ENCODE peak calls at places on chromosomes 16 and 17, in four cellular contexts. U is stomach, H is neural crest cell, X is HCT116. K is an unnamed sample.
A peak's percentile ranks its signal among the peaks of the same experiment; 100 is the strongest.

GRCh38 chr16:84514874-84515835 is 10.7 kb upstream of the MEAK7 start:
- DNase-seq in X (no peak), U (peak; percentile 61), H (no peak), K (no peak)

GRCh38 chr17:382644-383533 is 30.3 kb upstream of the RPH3AL start:
- DNase-seq in H (peak; percentile 70), U (no peak), X (no peak), K (no peak)

GRCh38 chr16:69382421-69382820 is 3.4 kb downstream of the TERF2 start:
- DNase-seq in H (no peak), U (no peak), X (no peak), K (no peak)

GRCh38 chr16:28977703-28978641 is 3.4 kb downstream of the SPNS1 start:
- DNase-seq in X (no peak), U (no peak), H (no peak), K (peak; percentile 38)

GRCh38 chr16:13168091-13168572 is 266.7 kb downstream of the SHISA9 start:
- DNase-seq in X (no peak), H (no peak), U (no peak), K (no peak)

GRCh38 chr16:88348377-88349152 is 34.2 kb upstream of the ZNF469 start:
- DNase-seq in U (no peak), H (no peak), X (no peak), K (no peak)

GRCh38 chr16:26365555-26365954 is 673.8 kb downstream of the HS3ST4 start:
- DNase-seq in H (no peak), U (no peak), X (no peak), K (no peak)

GRCh38 chr16:87017388-87018012 is 299.7 kb downstream of the C16orf95 start:
- DNase-seq in X (peak; percentile 80), H (no peak), U (no peak), K (no peak)

GRCh38 chr16:52912565-52913173 is 140.0 kb downstream of the CHD9NB start:
- DNase-seq in X (peak; percentile 55), U (peak; percentile 85), H (peak; percentile 70), K (peak; percentile 61)

GRCh38 chr16:8888951-8889892 is 7.1 kb downstream of the LITAFD start:
- DNase-seq in X (no peak), H (no peak), U (no peak), K (no peak)

GRCh38 chr17:77737442-77738265 is 220.8 kb upstream of the TNRC6C start:
- DNase-seq in X (no peak), U (peak; percentile 16), H (no peak), K (peak; percentile 8)

GRCh38 chr17:78789149-78789662 is 7.1 kb upstream of the CYTH1 start:
- DNase-seq in U (no peak), X (no peak), H (no peak), K (no peak)

GRCh38 chr16:86508947-86509758 is 1.2 kb upstream of the FOXF1 start:
- DNase-seq in X (peak; percentile 32), H (no peak), U (no peak), K (no peak)

GRCh38 chr16:79792952-79793351 is 192.4 kb upstream of the MAF start:
- DNase-seq in X (no peak), H (no peak), U (no peak), K (no peak)

GRCh38 chr16:85720319-85720637 is 30.6 kb downstream of the C16orf74 start:
- DNase-seq in X (no peak), U (peak; percentile 47), H (no peak), K (no peak)

GRCh38 chr16:17271687-17272086 is 199.1 kb downstream of the XYLT1 start:
- DNase-seq in H (no peak), X (no peak), U (peak; percentile 62), K (no peak)

GRCh38 chr17:60598001-60598736 is 1.8 kb upstream of the PPM1D start:
- DNase-seq in U (no peak), H (no peak), X (no peak), K (no peak)

GRCh38 chr17:34171245-34171818 is 83.8 kb upstream of the CCL2 start:
- DNase-seq in H (peak; percentile 59), U (peak; percentile 63), X (peak; percentile 12), K (peak; percentile 45)

GRCh38 chr17:3639981-3640596 is 3.5 kb downstream of the CTNS start:
- DNase-seq in X (no peak), U (peak; percentile 43), H (no peak), K (no peak)

GRCh38 chr17:47693667-47694017 is 319 bp upstream of the TBKBP1 start:
- DNase-seq in H (peak; percentile 52), U (no peak), X (no peak), K (no peak)

GRCh38 chr16:79964104-79964503 is 363.6 kb upstream of the MAF start:
- DNase-seq in X (no peak), H (no peak), U (no peak), K (no peak)

GRCh38 chr17:16273499-16273898 is 56.5 kb downstream of the PIGL start:
- DNase-seq in X (peak; percentile 61), U (no peak), H (no peak), K (no peak)

GRCh38 chr17:71409712-71410111 is 711.1 kb upstream of the SOX9 start:
- DNase-seq in U (no peak), X (no peak), H (no peak), K (no peak)

GRCh38 chr17:30203471-30203981 is 32.0 kb downstream of the SLC6A4 start:
- DNase-seq in H (no peak), X (no peak), U (no peak), K (no peak)

GRCh38 chr17:79843475-79843916 is 4.3 kb upstream of the CBX4 start:
- DNase-seq in U (no peak), X (no peak), H (no peak), K (no peak)

GRCh38 chr17:79844869-79845600 is 5.8 kb upstream of the CBX4 start:
- DNase-seq in X (no peak), H (peak; percentile 63), U (peak; percentile 60), K (peak; percentile 59)

GRCh38 chr17:79842656-79843474 is 3.6 kb upstream of the CBX4 start:
- DNase-seq in H (peak; percentile 24), U (no peak), X (no peak), K (peak; percentile 27)

GRCh38 chr17:79845601-79845949 is 6.3 kb upstream of the CBX4 start:
- DNase-seq in H (no peak), U (no peak), X (no peak), K (no peak)

DNA sequence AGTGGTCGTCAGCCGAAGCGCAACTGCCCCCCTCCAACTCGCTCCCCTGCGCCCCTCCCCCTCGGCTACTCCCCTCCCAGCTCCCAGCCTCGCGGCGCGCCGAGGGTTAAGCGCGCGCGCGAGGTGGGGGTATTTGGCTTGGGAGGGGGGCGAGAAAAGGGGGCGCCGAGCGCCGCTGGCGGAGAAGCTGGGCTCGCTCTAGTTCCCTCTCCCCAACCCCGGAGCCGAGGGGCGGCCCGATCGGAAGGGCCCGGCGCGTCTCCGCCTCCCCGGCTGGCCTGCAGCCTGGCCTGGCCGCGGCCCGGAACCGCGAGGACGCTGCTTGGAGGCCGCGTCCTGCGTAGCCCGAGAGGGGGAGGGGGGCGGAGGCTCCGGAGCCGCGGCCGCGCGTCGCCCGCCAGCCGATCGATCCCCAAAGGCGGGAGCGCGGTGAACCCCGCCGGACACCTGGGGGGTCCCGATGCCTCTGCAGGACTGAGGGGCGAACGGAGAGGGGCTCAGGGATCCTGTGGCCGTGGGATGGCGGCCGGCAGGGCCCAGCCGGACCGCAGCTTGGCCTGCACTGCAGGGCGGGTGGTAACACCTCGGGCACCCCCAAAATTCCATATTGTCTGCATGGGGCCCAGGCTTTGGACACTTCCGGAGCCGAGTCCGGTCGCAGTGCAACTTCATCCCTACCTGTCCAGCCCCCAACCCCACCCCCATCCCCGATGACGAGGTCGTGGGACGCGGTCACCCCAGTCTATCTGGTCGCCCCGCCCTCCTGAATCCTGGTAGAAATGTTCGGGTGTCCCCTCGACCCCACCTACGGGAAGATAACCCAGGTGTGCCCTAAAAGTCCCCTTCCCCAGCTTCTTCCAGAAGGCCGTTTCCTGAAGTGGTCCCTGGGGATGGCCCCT is 4.9 kb upstream of the CBX4 start:
- DNase-seq in U (peak; percentile 70), H (peak; percentile 46), X (no peak), K (peak; percentile 46)
- TF ChIP-seq CTCF in U (no peak), H (no peak), X (no peak), K (no peak)

DNA sequence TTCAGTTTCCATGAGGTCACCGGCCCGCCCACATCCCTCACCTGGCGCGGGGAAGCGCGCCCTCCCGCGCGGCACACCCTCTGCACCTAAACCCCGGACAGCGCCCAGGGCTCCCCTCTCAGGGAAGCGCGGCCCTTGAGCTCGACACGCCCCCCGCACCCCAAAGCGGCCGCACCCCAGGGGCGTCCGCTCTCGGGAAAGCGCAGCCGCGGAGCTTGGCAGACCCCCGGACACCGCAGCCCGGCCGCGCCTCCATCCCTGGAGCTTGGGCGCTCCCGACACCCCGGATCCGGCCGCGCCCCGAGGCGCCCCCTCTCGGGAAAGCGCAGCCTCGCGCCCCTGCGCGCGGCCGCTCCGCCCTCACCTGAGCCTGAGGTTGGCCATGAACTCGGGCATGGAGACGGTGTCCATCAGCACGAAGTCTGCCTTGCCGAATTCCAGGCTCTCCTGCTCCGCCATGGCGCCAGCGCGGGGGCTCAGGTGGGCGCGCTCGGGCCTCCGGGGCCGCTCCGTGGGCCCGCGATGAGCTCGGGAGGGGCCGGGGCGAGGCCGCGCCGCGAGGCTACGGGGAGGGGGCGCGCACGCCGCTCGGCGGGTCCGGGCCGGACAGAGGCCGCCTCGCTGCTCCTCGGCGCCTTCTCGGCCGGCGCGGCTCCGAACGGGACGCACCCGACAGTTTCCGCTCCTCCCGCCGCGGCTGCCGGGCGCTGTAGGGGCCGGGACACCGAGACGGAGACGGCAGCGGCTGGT is at the start of gene MYO1D:
- DNase-seq in U (peak; percentile 79), H (peak; percentile 26), X (peak; percentile 46), K (peak; percentile 71)
- TF ChIP-seq CTCF in U (no peak), H (peak; percentile 54), X (peak; percentile 61), K (peak; percentile 67)

GRCh38 chr16:19979638-19980037 is 94.1 kb downstream of the GPR139 start:
- DNase-seq in U (no peak), X (no peak), H (no peak), K (no peak)

GRCh38 chr16:19984136-19984535 is 89.6 kb downstream of the GPR139 start:
- DNase-seq in U (no peak), H (no peak), X (no peak), K (no peak)

GRCh38 chr16:19980866-19981265 is 92.8 kb downstream of the GPR139 start:
- DNase-seq in H (no peak), U (no peak), X (peak; percentile 21), K (no peak)
- TF ChIP-seq CTCF in H (peak; percentile 56), U (no peak), X (peak; percentile 83), K (peak; percentile 58)

GRCh38 chr16:58679763-58680162 is 4.8 kb downstream of the SLC38A7 start:
- DNase-seq in U (no peak), H (no peak), X (no peak), K (no peak)

GRCh38 chr16:58678269-58678668 is 6.3 kb downstream of the SLC38A7 start:
- DNase-seq in X (no peak), H (no peak), U (no peak), K (no peak)

GRCh38 chr16:58684001-58684353 is 593 bp downstream of the SLC38A7 start:
- DNase-seq in U (no peak), X (no peak), H (no peak), K (no peak)

GRCh38 chr16:58684354-58685083 is at the start of gene SLC38A7:
- DNase-seq in H (peak; percentile 76), X (peak; percentile 50), U (peak; percentile 87), K (peak; percentile 75)

GRCh38 chr16:58678716-58679115 is 5.9 kb downstream of the SLC38A7 start:
- DNase-seq in X (no peak), U (no peak), H (no peak), K (no peak)
- TF ChIP-seq CTCF in X (peak; percentile 23), U (no peak), H (no peak), K (no peak)

GRCh38 chr17:38667787-38668122 is 7.0 kb downstream of the EPOP start:
- DNase-seq in H (no peak), U (no peak), X (no peak), K (no peak)
- TF ChIP-seq CTCF in H (peak; percentile 32), U (no peak), X (no peak), K (peak; percentile 3)

GRCh38 chr17:18944646-18945045 is 7.3 kb upstream of the SLC5A10 start:
- DNase-seq in X (no peak), U (no peak), H (no peak), K (no peak)
- TF ChIP-seq CTCF in X (no peak), U (no peak), H (no peak), K (no peak)